ENCODE peak calls at places on chromosomes 16 and 17, in ten cellular contexts. H, A, N, R, V, X, P, J, W and I are unnamed samples.

GRCh38 chr17:35743911-35744328 is 9.1 kb downstream of the GAS2L2 start:
- DNase-seq in H (peak; percentile 77), A (peak; percentile 94), N (peak; percentile 50), R (no peak), V (no peak), X (peak; percentile 36), P (no peak), J (peak; percentile 40), W (no peak), I (peak; percentile 80)

GRCh38 chr17:6531575-6531974 is 24.8 kb downstream of the PITPNM3 start:
- DNase-seq in H (no peak), A (no peak), N (no peak), R (no peak), V (no peak), X (no peak), P (no peak), J (no peak), W (no peak), I (no peak)

GRCh38 chr17:16486373-16487250 is 5.4 kb downstream of the LRRC75A start:
- DNase-seq in H (peak; percentile 88), A (peak; percentile 81), N (peak; percentile 76), R (no peak), V (peak; percentile 99), X (peak; percentile 96), P (no peak), J (peak; percentile 52), W (peak; percentile 80), I (no peak)

GRCh38 chr16:81730090-81731051 is 48.7 kb upstream of the PLCG2 start:
- DNase-seq in H (peak; percentile 81), A (peak; percentile 100), N (peak; percentile 74), R (peak; percentile 49), V (peak; percentile 85), X (peak; percentile 44), P (peak; percentile 53), J (peak; percentile 76), W (peak; percentile 91), I (peak; percentile 98)

GRCh38 chr16:20868890-20869289 is 31.3 kb downstream of the DCUN1D3 start:
- DNase-seq in H (peak; percentile 54), A (peak; percentile 55), N (no peak), R (no peak), V (no peak), X (no peak), P (no peak), J (peak; percentile 39), W (peak; percentile 86), I (no peak)

GRCh38 chr17:17988427-17988945 is 15.8 kb downstream of the DRC3 start:
- DNase-seq in H (no peak), A (peak; percentile 40), N (no peak), R (no peak), V (no peak), X (no peak), P (no peak), J (no peak), W (no peak), I (no peak)

GRCh38 chr16:86298166-86299131 is 211.9 kb upstream of the FOXF1 start:
- DNase-seq in H (no peak), A (no peak), N (no peak), R (no peak), V (no peak), X (no peak), P (no peak), J (peak; percentile 72), W (no peak), I (peak; percentile 58)

GRCh38 chr16:77589071-77589755 is 133.1 kb upstream of the NUDT7 start:
- DNase-seq in H (no peak), A (no peak), N (no peak), R (no peak), V (no peak), X (no peak), P (no peak), J (peak; percentile 28), W (no peak), I (no peak)